ENCODE peak calls at places on chromosomes 11 and 22, in five cellular contexts. R is DND-41, D is A549, S is neural progenitor cell, U is GM23338. V is an unnamed sample.

GRCh38 chr22:29030016-29030617 is 31.5 kb downstream of the C22orf31 start:
- DNase-seq in R (no peak), D (no peak), S (no peak), U (peak), V (no peak)

GRCh38 chr11:132373405-132374141 is 1003.2 kb downstream of the NTM start:
- DNase-seq in R (no peak), D (no peak), S (no peak), U (no peak), V (no peak)

GRCh38 chr11:33263549-33263948 is 6.4 kb downstream of the HIPK3 start:
- DNase-seq in R (no peak), D (no peak), S (no peak), U (no peak), V (no peak)

GRCh38 chr11:126035718-126036117 is 26.9 kb downstream of the CDON start:
- DNase-seq in R (no peak), D (no peak), S (no peak), U (no peak), V (no peak)

GRCh38 chr22:17822087-17822486 is 47.8 kb upstream of the BID start:
- DNase-seq in R (no peak), D (no peak), S (no peak), U (no peak), V (no peak)

GRCh38 chr11:123188508-123189165 is 6.4 kb downstream of the CLMP start:
- DNase-seq in R (no peak), D (no peak), S (peak), U (no peak), V (no peak)

GRCh38 chr22:22907551-22908494 is 20.2 kb downstream of the IGLL5 start:
- DNase-seq in R (no peak), D (no peak), S (no peak), U (no peak), V (no peak)

GRCh38 chr11:115147243-115147807 is 356.9 kb downstream of the CADM1 start:
- DNase-seq in R (no peak), D (no peak), S (no peak), U (no peak), V (no peak)

GRCh38 chr11:74951241-74951640 is 2.2 kb downstream of the SPCS2 start:
- DNase-seq in R (no peak), D (no peak), S (no peak), U (no peak), V (no peak)
- H3K4me3 ChIP-seq in R (peak), D (no peak), S (no peak), U (peak), V (no peak)

GRCh38 chr11:46331653-46331984 is 15.6 kb upstream of the DGKZ start:
- DNase-seq in R (no peak), D (no peak), S (no peak), U (no peak), V (no peak)

GRCh38 chr11:46332093-46332567 is 15.1 kb upstream of the DGKZ start:
- DNase-seq in R (no peak), D (no peak), S (no peak), U (no peak), V (no peak)

GRCh38 chr11:46332568-46333128 is 14.6 kb upstream of the DGKZ start:
- DNase-seq in R (no peak), D (no peak), S (peak), U (peak), V (peak)

GRCh38 chr11:46334211-46334610 is 13.1 kb upstream of the DGKZ start:
- DNase-seq in R (no peak), D (no peak), S (no peak), U (no peak), V (no peak)

GRCh38 chr11:46333129-46333947 is 13.9 kb upstream of the DGKZ start:
- DNase-seq in R (no peak), D (no peak), S (peak), U (peak), V (peak)
- H3K4me3 ChIP-seq in R (peak), D (peak), S (peak), U (peak), V (peak)

GRCh38 chr11:10388096-10388495 is 67.0 kb upstream of the AMPD3 start:
- DNase-seq in R (no peak), D (no peak), S (no peak), U (no peak), V (no peak)
- H3K4me3 ChIP-seq in R (no peak), D (no peak), S (no peak), U (no peak), V (no peak)

GRCh38 chr11:64242920-64243854 is 2.3 kb downstream of the FKBP2 start:
- DNase-seq in R (no peak), D (no peak), S (no peak), U (no peak), V (no peak)
- H3K4me3 ChIP-seq in R (peak), D (peak), S (peak), U (peak), V (no peak)